ENCODE peak calls at places on chromosomes 13 and 19, in four cellular contexts. One of them, this sample, is unnamed.

GRCh38 chr13:26950546-26950945 is 190.0 kb upstream of the GPR12 start:
- DNase-seq in OCI-LY7: no peak
- DNase-seq in mucosa of gallbladder: no peak
- DNase-seq in astrocyte of the spinal cord: no peak
- DNase-seq in this sample: no peak

GRCh38 chr13:41268764-41269163 is 5.4 kb upstream of the MTRF1 start:
- DNase-seq in OCI-LY7: peak
- DNase-seq in mucosa of gallbladder: no peak
- DNase-seq in astrocyte of the spinal cord: peak
- DNase-seq in this sample: no peak

GRCh38 chr19:45092747-45093678 is at the start of gene PPP1R37:
- DNase-seq in OCI-LY7: peak
- DNase-seq in mucosa of gallbladder: peak
- DNase-seq in astrocyte of the spinal cord: peak
- DNase-seq in this sample: peak

GRCh38 chr13:90792335-90792734 is 555.2 kb upstream of the MIR17HG start:
- DNase-seq in OCI-LY7: no peak
- DNase-seq in mucosa of gallbladder: no peak
- DNase-seq in astrocyte of the spinal cord: no peak
- DNase-seq in this sample: no peak

GRCh38 chr13:46389985-46390384 is 2.9 kb upstream of the RUBCNL start:
- DNase-seq in OCI-LY7: peak
- DNase-seq in mucosa of gallbladder: no peak
- DNase-seq in astrocyte of the spinal cord: peak
- DNase-seq in this sample: no peak

GRCh38 chr13:33862006-33862405 is 44.1 kb downstream of the RFC3 start:
- DNase-seq in OCI-LY7: no peak
- DNase-seq in mucosa of gallbladder: no peak
- DNase-seq in astrocyte of the spinal cord: no peak
- DNase-seq in this sample: no peak

GRCh38 chr19:32831611-32832010 is 38.0 kb downstream of the SLC7A9 start:
- DNase-seq in OCI-LY7: no peak
- DNase-seq in mucosa of gallbladder: no peak
- DNase-seq in astrocyte of the spinal cord: no peak
- DNase-seq in this sample: no peak

GRCh38 chr13:75762066-75762937 is 126.2 kb downstream of the LMO7 start:
- DNase-seq in OCI-LY7: no peak
- DNase-seq in mucosa of gallbladder: no peak
- DNase-seq in astrocyte of the spinal cord: no peak
- DNase-seq in this sample: no peak

GRCh38 chr19:4455742-4456565 is 1.6 kb downstream of the UBXN6 start:
- DNase-seq in OCI-LY7: no peak
- DNase-seq in mucosa of gallbladder: no peak
- DNase-seq in astrocyte of the spinal cord: peak
- DNase-seq in this sample: peak

GRCh38 chr19:4081441-4082129 is 14.9 kb upstream of the ZBTB7A start:
- DNase-seq in OCI-LY7: no peak
- DNase-seq in mucosa of gallbladder: no peak
- DNase-seq in astrocyte of the spinal cord: no peak
- DNase-seq in this sample: no peak

GRCh38 chr13:51729853-51730553 is 74.0 kb downstream of the DHRS12 start:
- DNase-seq in OCI-LY7: no peak
- DNase-seq in mucosa of gallbladder: peak
- DNase-seq in astrocyte of the spinal cord: peak
- DNase-seq in this sample: peak

GRCh38 chr13:27822258-27822872 is 30.1 kb downstream of the GSX1 start:
- DNase-seq in OCI-LY7: no peak
- DNase-seq in mucosa of gallbladder: no peak
- DNase-seq in astrocyte of the spinal cord: peak
- DNase-seq in this sample: no peak

GRCh38 chr13:21074601-21075302 is 13.4 kb upstream of the LATS2 start:
- DNase-seq in OCI-LY7: no peak
- DNase-seq in mucosa of gallbladder: no peak
- DNase-seq in astrocyte of the spinal cord: peak
- DNase-seq in this sample: no peak

GRCh38 chr19:49136771-49137171 is 17.4 kb downstream of the PPFIA3 start:
- DNase-seq in OCI-LY7: no peak
- DNase-seq in mucosa of gallbladder: no peak
- DNase-seq in astrocyte of the spinal cord: no peak
- DNase-seq in this sample: no peak

This sample was measured in astrocyte of the cerebellum.